ENCODE peak calls at places on chromosomes 13 and 19, in ten cellular contexts. Y is right atrium auricular region, Q is AG09309, K is pancreas, B is prostate gland, E is dorsolateral prefrontal cortex, F is hepatocyte, C is colonic mucosa, S is GM12864, H is endothelial cell of umbilical vein. I is an unnamed sample.

GRCh38 chr19:5339950-5340636 is 519 bp downstream of the PTPRS start:
- DNase-seq in Y (no peak), Q (no peak), K (peak), B (no peak), E (peak), F (peak), C (no peak), S (no peak), H (peak), I (no peak)

GRCh38 chr19:40831502-40832430 is 18.5 kb downstream of the CYP2A6 start:
- DNase-seq in Y (no peak), Q (peak), K (no peak), B (peak), E (no peak), F (peak), C (peak), S (no peak), H (no peak), I (peak)

GRCh38 chr19:4375620-4376228 is 24.6 kb downstream of the SH3GL1 start:
- DNase-seq in Y (no peak), Q (peak), K (peak), B (no peak), E (peak), F (peak), C (no peak), S (no peak), H (peak), I (no peak)

GRCh38 chr19:4103073-4103418 is 20.9 kb downstream of the MAP2K2 start:
- DNase-seq in Y (no peak), Q (no peak), K (no peak), B (no peak), E (no peak), F (no peak), C (no peak), S (no peak), H (no peak), I (no peak)

GRCh38 chr13:33634526-33635111 is 183.3 kb upstream of the RFC3 start:
- DNase-seq in Y (no peak), Q (no peak), K (no peak), B (no peak), E (no peak), F (no peak), C (no peak), S (no peak), H (no peak), I (no peak)

GRCh38 chr19:45440259-45440638 is 16.5 kb upstream of the ERCC1 start:
- DNase-seq in Y (no peak), Q (no peak), K (no peak), B (no peak), E (no peak), F (no peak), C (no peak), S (no peak), H (no peak), I (no peak)

GRCh38 chr19:30719189-30719990 is 347.2 kb downstream of the ZNF536 start:
- DNase-seq in Y (peak), Q (no peak), K (peak), B (peak), E (no peak), F (peak), C (peak), S (no peak), H (no peak), I (no peak)

GRCh38 chr19:8488351-8488750 is 14.1 kb downstream of the PRAM1 start:
- DNase-seq in Y (no peak), Q (no peak), K (peak), B (no peak), E (no peak), F (no peak), C (no peak), S (no peak), H (no peak), I (no peak)

GRCh38 chr19:41410655-41411054 is 13.0 kb downstream of the BCKDHA start:
- DNase-seq in Y (no peak), Q (no peak), K (no peak), B (no peak), E (no peak), F (no peak), C (no peak), S (no peak), H (no peak), I (no peak)

GRCh38 chr13:22517544-22517943 is 663.2 kb upstream of the SGCG start:
- DNase-seq in Y (no peak), Q (no peak), K (no peak), B (no peak), E (no peak), F (peak), C (no peak), S (no peak), H (no peak), I (peak)

GRCh38 chr19:14333101-14333871 is 48.0 kb upstream of the ADGRE5 start:
- DNase-seq in Y (no peak), Q (no peak), K (no peak), B (no peak), E (no peak), F (peak), C (peak), S (no peak), H (no peak), I (no peak)

GRCh38 chr19:47343194-47343802 is 5.8 kb upstream of the DHX34 start:
- DNase-seq in Y (no peak), Q (no peak), K (no peak), B (no peak), E (no peak), F (no peak), C (no peak), S (no peak), H (no peak), I (no peak)

GRCh38 chr19:34232566-34233481 is 21.5 kb upstream of the GARRE1 start:
- DNase-seq in Y (no peak), Q (peak), K (peak), B (no peak), E (no peak), F (peak), C (no peak), S (no peak), H (peak), I (peak)

GRCh38 chr13:44437356-44438233 is 64.0 kb downstream of the SERP2 start:
- DNase-seq in Y (no peak), Q (no peak), K (no peak), B (no peak), E (no peak), F (no peak), C (no peak), S (no peak), H (peak), I (no peak)

GRCh38 chr13:46211116-46211515 is 612 bp upstream of the LRRC63 start:
- DNase-seq in Y (no peak), Q (no peak), K (no peak), B (no peak), E (no peak), F (peak), C (no peak), S (no peak), H (peak), I (no peak)

GRCh38 chr13:84137292-84137691 is 255.0 kb upstream of the SLITRK1 start:
- DNase-seq in Y (no peak), Q (peak), K (no peak), B (no peak), E (no peak), F (no peak), C (no peak), S (no peak), H (no peak), I (no peak)

GRCh38 chr19:54608205-54608604 is 14.8 kb downstream of the LILRA1 start:
- DNase-seq in Y (no peak), Q (no peak), K (no peak), B (no peak), E (no peak), F (no peak), C (no peak), S (no peak), H (no peak), I (no peak)

GRCh38 chr13:33740134-33740538 is 77.8 kb upstream of the RFC3 start:
- DNase-seq in Y (no peak), Q (peak), K (no peak), B (no peak), E (no peak), F (no peak), C (no peak), S (no peak), H (peak), I (peak)

GRCh38 chr13:33859691-33860303 is 41.8 kb downstream of the RFC3 start:
- DNase-seq in Y (no peak), Q (no peak), K (no peak), B (no peak), E (no peak), F (no peak), C (no peak), S (no peak), H (no peak), I (no peak)

GRCh38 chr19:409515-410242 is 732 bp upstream of the C2CD4C start:
- DNase-seq in Y (no peak), Q (no peak), K (no peak), B (no peak), E (peak), F (no peak), C (no peak), S (no peak), H (no peak), I (no peak)

GRCh38 chr19:35716735-35716984 is 1.1 kb upstream of the KMT2B start:
- DNase-seq in Y (peak), Q (no peak), K (no peak), B (no peak), E (no peak), F (no peak), C (no peak), S (no peak), H (no peak), I (no peak)

GRCh38 chr13:21055511-21056045 is 5.8 kb downstream of the LATS2 start:
- DNase-seq in Y (no peak), Q (no peak), K (no peak), B (no peak), E (no peak), F (no peak), C (no peak), S (no peak), H (no peak), I (no peak)

GRCh38 chr13:45219123-45219891 is 18.5 kb upstream of the KCTD4 start:
- DNase-seq in Y (no peak), Q (no peak), K (no peak), B (no peak), E (no peak), F (peak), C (no peak), S (no peak), H (peak), I (no peak)

GRCh38 chr13:109787135-109787954 is 962 bp upstream of the IRS2 start:
- DNase-seq in Y (no peak), Q (no peak), K (peak), B (no peak), E (no peak), F (peak), C (peak), S (no peak), H (peak), I (no peak)

GRCh38 chr19:45716314-45717130 is 14.2 kb downstream of the FBXO46 start:
- DNase-seq in Y (no peak), Q (no peak), K (no peak), B (peak), E (no peak), F (peak), C (peak), S (no peak), H (peak), I (no peak)

GRCh38 chr19:2148482-2149135 is 2.8 kb downstream of the AP3D1 start:
- DNase-seq in Y (no peak), Q (no peak), K (no peak), B (no peak), E (no peak), F (no peak), C (no peak), S (no peak), H (no peak), I (no peak)

GRCh38 chr19:2150794-2151338 is 500 bp downstream of the AP3D1 start:
- DNase-seq in Y (no peak), Q (no peak), K (peak), B (no peak), E (no peak), F (peak), C (peak), S (no peak), H (peak), I (no peak)

GRCh38 chr19:2145831-2146241 is 5.5 kb downstream of the AP3D1 start:
- DNase-seq in Y (no peak), Q (no peak), K (no peak), B (peak), E (no peak), F (no peak), C (no peak), S (no peak), H (no peak), I (no peak)

GRCh38 chr19:2151339-2152229 is at the start of gene AP3D1:
- DNase-seq in Y (peak), Q (peak), K (peak), B (peak), E (peak), F (peak), C (peak), S (peak), H (peak), I (peak)

GRCh38 chr19:2149980-2150793 is 1.2 kb downstream of the AP3D1 start:
- DNase-seq in Y (no peak), Q (no peak), K (peak), B (no peak), E (no peak), F (no peak), C (peak), S (no peak), H (peak), I (no peak)
- H3K4me3 ChIP-seq in Y (peak), Q (peak), K (peak), B (peak), E (peak), F (peak), C (peak), S (peak), H (peak), I (peak)

GRCh38 chr13:108214511-108215383 is 589 bp downstream of the LIG4 start:
- DNase-seq in Y (no peak), Q (no peak), K (peak), B (no peak), E (no peak), F (peak), C (peak), S (no peak), H (no peak), I (no peak)

GRCh38 chr13:108213946-108214345 is 1.4 kb downstream of the LIG4 start:
- DNase-seq in Y (no peak), Q (no peak), K (no peak), B (no peak), E (no peak), F (no peak), C (no peak), S (no peak), H (no peak), I (no peak)

GRCh38 chr13:108220042-108220441 is 1.9 kb downstream of the ABHD13 start:
- DNase-seq in Y (no peak), Q (no peak), K (peak), B (no peak), E (no peak), F (peak), C (peak), S (no peak), H (no peak), I (no peak)

GRCh38 chr13:108215428-108215827 is at the start of gene LIG4:
- DNase-seq in Y (peak), Q (peak), K (peak), B (peak), E (peak), F (peak), C (peak), S (peak), H (peak), I (peak)

GRCh38 chr13:108218044-108218974 is at the start of gene ABHD13:
- DNase-seq in Y (peak), Q (peak), K (peak), B (peak), E (peak), F (peak), C (peak), S (peak), H (peak), I (peak)
- TF ChIP-seq CTCF in Y (no peak), Q (no peak), K (no peak), B (no peak), E (no peak), F (no peak), C (no peak), S (no peak), H (no peak), I (no peak)

GRCh38 chr19:16589917-16590316 is 17.7 kb upstream of the SLC35E1 start:
- DNase-seq in Y (no peak), Q (no peak), K (no peak), B (no peak), E (no peak), F (no peak), C (no peak), S (no peak), H (no peak), I (no peak)

GRCh38 chr19:16594131-16594586 is 21.9 kb upstream of the SLC35E1 start:
- DNase-seq in Y (no peak), Q (no peak), K (no peak), B (no peak), E (no peak), F (no peak), C (no peak), S (no peak), H (no peak), I (no peak)

GRCh38 chr19:16590876-16591802 is 18.9 kb upstream of the SLC35E1 start:
- DNase-seq in Y (no peak), Q (no peak), K (no peak), B (no peak), E (no peak), F (no peak), C (no peak), S (no peak), H (no peak), I (no peak)

GRCh38 chr19:16593181-16593580 is 21.0 kb upstream of the SLC35E1 start:
- DNase-seq in Y (no peak), Q (no peak), K (no peak), B (no peak), E (no peak), F (no peak), C (no peak), S (no peak), H (no peak), I (no peak)

GRCh38 chr19:16591803-16592556 is 19.8 kb upstream of the SLC35E1 start:
- DNase-seq in Y (no peak), Q (no peak), K (no peak), B (no peak), E (no peak), F (no peak), C (no peak), S (no peak), H (no peak), I (peak)
- H3K4me3 ChIP-seq in Y (no peak), Q (no peak), K (no peak), B (no peak), E (no peak), F (no peak), C (no peak), S (no peak), H (no peak), I (no peak)

GRCh38 chr13:113002206-113002821 is 33.3 kb downstream of the MCF2L start:
- DNase-seq in Y (no peak), Q (no peak), K (no peak), B (no peak), E (no peak), F (peak), C (no peak), S (no peak), H (no peak), I (peak)
- TF ChIP-seq CTCF in Y (peak), Q (peak), K (peak), B (peak), E (peak), F (peak), C (peak), S (peak), H (no peak), I (peak)

GRCh38 chr19:55674459-55674840 is 576 bp upstream of the EPN1 start:
- DNase-seq in Y (no peak), Q (no peak), K (no peak), B (no peak), E (no peak), F (no peak), C (no peak), S (no peak), H (no peak), I (no peak)
- H3K4me3 ChIP-seq in Y (peak), Q (peak), K (peak), B (peak), E (peak), F (peak), C (peak), S (peak), H (peak), I (peak)

GRCh38 chr13:112874751-112875300 is 94.2 kb upstream of the MCF2L start:
- DNase-seq in Y (no peak), Q (no peak), K (no peak), B (no peak), E (peak), F (no peak), C (no peak), S (no peak), H (no peak), I (no peak)
- TF ChIP-seq CTCF in Y (no peak), Q (no peak), K (no peak), B (no peak), E (no peak), F (no peak), C (no peak), S (no peak), H (no peak), I (no peak)

GRCh38 chr13:113948034-113948742 is 25.7 kb downstream of the C13orf46 start:
- DNase-seq in Y (no peak), Q (no peak), K (peak), B (no peak), E (no peak), F (no peak), C (no peak), S (no peak), H (no peak), I (no peak)
- H3K4me3 ChIP-seq in Y (no peak), Q (no peak), K (no peak), B (no peak), E (no peak), F (no peak), C (no peak), S (no peak), H (no peak), I (no peak)

I was measured in retinal pigment epithelial cell.